ENCODE peak calls at places on chromosomes 1 and 21, in ten cellular contexts. V, L, P, Z, H, Y, D, E, A and O are unnamed samples.

GRCh38 chr1:171226757-171227370 is 21.4 kb upstream of the FMO1 start:
- DNase-seq in V (peak; percentile 38), L (no peak), P (no peak), Z (peak; percentile 2), H (peak; percentile 50), Y (peak; percentile 91), D (peak; percentile 51), E (peak; percentile 36), A (no peak), O (no peak)

GRCh38 chr1:109395602-109396512 is 1.9 kb downstream of the SORT1 start:
- DNase-seq in V (no peak), L (no peak), P (no peak), Z (no peak), H (no peak), Y (no peak), D (no peak), E (no peak), A (no peak), O (no peak)

GRCh38 chr1:173095632-173096031 is 44.9 kb upstream of the TNFSF18 start:
- DNase-seq in V (no peak), L (no peak), P (no peak), Z (no peak), H (peak; percentile 53), Y (no peak), D (no peak), E (peak; percentile 28), A (no peak), O (no peak)

GRCh38 chr1:178006043-178006442 is 36.2 kb upstream of the SEC16B start:
- DNase-seq in V (no peak), L (no peak), P (no peak), Z (no peak), H (no peak), Y (no peak), D (no peak), E (no peak), A (no peak), O (no peak)

GRCh38 chr1:240821925-240822324 is 210.0 kb upstream of the GREM2 start:
- DNase-seq in V (no peak), L (no peak), P (no peak), Z (no peak), H (no peak), Y (no peak), D (no peak), E (no peak), A (no peak), O (no peak)

GRCh38 chr1:104987210-104987609 is 1237.5 kb downstream of the AMY1C start:
- DNase-seq in V (no peak), L (no peak), P (no peak), Z (no peak), H (no peak), Y (no peak), D (no peak), E (no peak), A (no peak), O (no peak)

GRCh38 chr1:99305626-99306025 is 41.3 kb downstream of the PLPPR4 start:
- DNase-seq in V (no peak), L (no peak), P (no peak), Z (no peak), H (peak; percentile 4), Y (no peak), D (no peak), E (no peak), A (no peak), O (no peak)

GRCh38 chr1:104795931-104796330 is 1046.2 kb downstream of the AMY1C start:
- DNase-seq in V (no peak), L (no peak), P (no peak), Z (no peak), H (no peak), Y (no peak), D (no peak), E (no peak), A (no peak), O (no peak)

GRCh38 chr1:162218975-162219374 is 149.5 kb downstream of the NOS1AP start:
- DNase-seq in V (no peak), L (no peak), P (no peak), Z (no peak), H (no peak), Y (peak; percentile 97), D (no peak), E (no peak), A (no peak), O (no peak)

GRCh38 chr1:225694151-225694603 is 41.3 kb upstream of the ENAH start:
- DNase-seq in V (no peak), L (no peak), P (no peak), Z (no peak), H (no peak), Y (no peak), D (no peak), E (no peak), A (no peak), O (no peak)

GRCh38 chr21:45511661-45512431 is 30.4 kb downstream of the SLC19A1 start:
- DNase-seq in V (no peak), L (peak; percentile 8), P (no peak), Z (no peak), H (no peak), Y (peak; percentile 17), D (no peak), E (no peak), A (no peak), O (no peak)

GRCh38 chr1:7574121-7575040 is 196.7 kb upstream of the VAMP3 start:
- DNase-seq in V (no peak), L (no peak), P (no peak), Z (no peak), H (no peak), Y (no peak), D (no peak), E (no peak), A (no peak), O (no peak)

GRCh38 chr1:55280731-55281130 is 65.6 kb upstream of the USP24 start:
- DNase-seq in V (no peak), L (no peak), P (no peak), Z (no peak), H (no peak), Y (no peak), D (no peak), E (no peak), A (no peak), O (no peak)

GRCh38 chr21:31566611-31567010 is 92.9 kb upstream of the SOD1 start:
- DNase-seq in V (no peak), L (no peak), P (no peak), Z (no peak), H (no peak), Y (no peak), D (no peak), E (no peak), A (no peak), O (no peak)

GRCh38 chr1:59716551-59717231 is 98.1 kb upstream of the HOOK1 start:
- DNase-seq in V (no peak), L (no peak), P (no peak), Z (no peak), H (no peak), Y (no peak), D (no peak), E (no peak), A (no peak), O (no peak)

GRCh38 chr1:1374068-1374860 is 743 bp downstream of the AURKAIP1 start:
- DNase-seq in V (no peak), L (peak; percentile 50), P (no peak), Z (no peak), H (no peak), Y (peak; percentile 29), D (no peak), E (no peak), A (no peak), O (peak; percentile 6)

GRCh38 chr1:28526886-28527285 is 21.0 kb downstream of the RCC1 start:
- DNase-seq in V (no peak), L (no peak), P (no peak), Z (no peak), H (no peak), Y (no peak), D (no peak), E (no peak), A (no peak), O (no peak)

GRCh38 chr21:25578070-25578961 is 29.0 kb downstream of the MRPL39 start:
- DNase-seq in V (no peak), L (no peak), P (no peak), Z (no peak), H (no peak), Y (no peak), D (no peak), E (no peak), A (no peak), O (no peak)

GRCh38 chr1:26787381-26787705 is 407 bp upstream of the PIGV start:
- DNase-seq in V (no peak), L (no peak), P (no peak), Z (no peak), H (no peak), Y (peak; percentile 75), D (peak; percentile 87), E (no peak), A (peak; percentile 49), O (peak; percentile 75)

GRCh38 chr1:85656256-85656655 is 52.0 kb downstream of the ZNHIT6 start:
- DNase-seq in V (no peak), L (no peak), P (no peak), Z (no peak), H (no peak), Y (no peak), D (no peak), E (no peak), A (no peak), O (no peak)

GRCh38 chr21:41875086-41875485 is 4.1 kb downstream of the PRDM15 start:
- DNase-seq in V (no peak), L (no peak), P (no peak), Z (no peak), H (no peak), Y (no peak), D (no peak), E (no peak), A (no peak), O (no peak)

GRCh38 chr1:207893737-207894582 is 17.0 kb downstream of the CD34 start:
- DNase-seq in V (no peak), L (no peak), P (no peak), Z (no peak), H (no peak), Y (no peak), D (no peak), E (no peak), A (no peak), O (no peak)

GRCh38 chr1:235079443-235079967 is 49.1 kb downstream of the TOMM20 start:
- DNase-seq in V (no peak), L (peak; percentile 36), P (no peak), Z (no peak), H (no peak), Y (no peak), D (no peak), E (no peak), A (no peak), O (no peak)

GRCh38 chr21:45453308-45453950 is 48.5 kb downstream of the COL18A1 start:
- DNase-seq in V (no peak), L (peak; percentile 8), P (no peak), Z (no peak), H (no peak), Y (no peak), D (no peak), E (no peak), A (no peak), O (no peak)

GRCh38 chr21:38804617-38805281 is 980 bp upstream of the ETS2 start:
- DNase-seq in V (no peak), L (peak; percentile 81), P (peak; percentile 15), Z (peak; percentile 20), H (no peak), Y (peak; percentile 71), D (no peak), E (no peak), A (no peak), O (no peak)

GRCh38 chr1:25672763-25673409 is 56.3 kb downstream of the MAN1C1 start:
- DNase-seq in V (no peak), L (no peak), P (no peak), Z (no peak), H (no peak), Y (no peak), D (no peak), E (no peak), A (no peak), O (no peak)

GRCh38 chr1:244010191-244010590 is 40.9 kb upstream of the ZBTB18 start:
- DNase-seq in V (no peak), L (no peak), P (no peak), Z (peak; percentile 2), H (no peak), Y (no peak), D (peak; percentile 20), E (no peak), A (no peak), O (no peak)

GRCh38 chr1:182720465-182720864 is 36.1 kb upstream of the RGS8 start:
- DNase-seq in V (no peak), L (no peak), P (no peak), Z (no peak), H (no peak), Y (no peak), D (no peak), E (no peak), A (no peak), O (no peak)